ENCODE peak calls at places on chromosomes 2 and 18, in four cellular contexts. S is breast epithelium, T is prostate gland, L is spleen. O is an unnamed sample.

GRCh38 chr2:8571286-8571791 is 110.5 kb upstream of the ID2 start:
- DNase-seq in S (no peak), T (no peak), L (no peak), O (peak)

GRCh38 chr2:15601681-15602080 is 10.0 kb downstream of the DDX1 start:
- DNase-seq in S (no peak), T (no peak), L (no peak), O (no peak)

GRCh38 chr2:113138428-113139322 is 11.3 kb downstream of the IL1RN start:
- DNase-seq in S (no peak), T (peak), L (no peak), O (no peak)

GRCh38 chr2:137231616-137232015 is 466.3 kb downstream of the THSD7B start:
- DNase-seq in S (no peak), T (no peak), L (no peak), O (no peak)

GRCh38 chr2:201228271-201228911 is 31.9 kb upstream of the CASP8 start:
- DNase-seq in S (no peak), T (no peak), L (no peak), O (no peak)

GRCh38 chr2:20507166-20507692 is 60.4 kb downstream of the RHOB start:
- DNase-seq in S (no peak), T (no peak), L (peak), O (peak)

GRCh38 chr2:152176113-152176714 is 651 bp upstream of the STAM2 start:
- DNase-seq in S (no peak), T (no peak), L (no peak), O (no peak)

GRCh38 chr2:153477641-153478288 is 797 bp downstream of the RPRM start:
- DNase-seq in S (no peak), T (no peak), L (no peak), O (no peak)

GRCh38 chr18:79532690-79533058 is 136.9 kb downstream of the NFATC1 start:
- DNase-seq in S (no peak), T (no peak), L (no peak), O (peak)

GRCh38 chr2:188571543-188571942 is 279.9 kb downstream of the GULP1 start:
- DNase-seq in S (no peak), T (no peak), L (no peak), O (no peak)

GRCh38 chr2:214220251-214220650 is 190.6 kb upstream of the VWC2L start:
- DNase-seq in S (no peak), T (no peak), L (no peak), O (no peak)

GRCh38 chr2:211014376-211014775 is 458.0 kb downstream of the CPS1 start:
- DNase-seq in S (no peak), T (no peak), L (no peak), O (no peak)

GRCh38 chr18:78983530-78983929 is 3.9 kb downstream of the SALL3 start:
- DNase-seq in S (no peak), T (no peak), L (no peak), O (no peak)

GRCh38 chr2:3571284-3571683 is 3.8 kb upstream of the RPS7 start:
- DNase-seq in S (no peak), T (no peak), L (no peak), O (no peak)

GRCh38 chr2:231191896-231192872 is 6.2 kb upstream of the ARMC9 start:
- DNase-seq in S (no peak), T (peak), L (no peak), O (peak)

GRCh38 chr2:204492417-204492816 is 52.9 kb upstream of the PARD3B start:
- DNase-seq in S (no peak), T (no peak), L (no peak), O (no peak)
- TF ChIP-seq POLR2AphosphoS5 in S (no peak), T (no peak), L (no peak), O (no peak)

GRCh38 chr2:86037141-86037794 is 68.4 kb downstream of the POLR1A start:
- DNase-seq in S (no peak), T (no peak), L (peak), O (peak)

GRCh38 chr2:86039178-86039962 is 66.3 kb downstream of the POLR1A start:
- DNase-seq in S (peak), T (no peak), L (no peak), O (peak)

GRCh38 chr2:86039963-86040655 is 65.6 kb downstream of the POLR1A start:
- DNase-seq in S (peak), T (no peak), L (peak), O (peak)

GRCh38 chr2:86037795-86038192 is 67.9 kb downstream of the POLR1A start:
- DNase-seq in S (no peak), T (no peak), L (peak), O (peak)

GRCh38 chr2:86038291-86039081 is 67.2 kb downstream of the POLR1A start:
- DNase-seq in S (no peak), T (no peak), L (peak), O (peak)
- TF ChIP-seq POLR2A in S (no peak), T (no peak), L (no peak), O (no peak)

GRCh38 chr2:118835739-118836410 is 11.6 kb downstream of the EN1 start:
- DNase-seq in S (no peak), T (no peak), L (peak), O (peak)
- H3K4me3 ChIP-seq in S (peak), T (peak), L (peak), O (peak)

GRCh38 chr2:97714950-97715652 is 1.7 kb downstream of the ZAP70 start:
- DNase-seq in S (no peak), T (no peak), L (peak), O (peak)

GRCh38 chr2:97712693-97713295 is 582 bp upstream of the ZAP70 start:
- DNase-seq in S (no peak), T (no peak), L (peak), O (peak)

GRCh38 chr2:97714084-97714949 is 941 bp downstream of the ZAP70 start:
- DNase-seq in S (no peak), T (no peak), L (peak), O (peak)

GRCh38 chr2:97711394-97711711 is 2.0 kb upstream of the ZAP70 start:
- DNase-seq in S (no peak), T (no peak), L (no peak), O (no peak)

GRCh38 chr2:97713296-97714083 is at the start of gene ZAP70:
- DNase-seq in S (peak), T (no peak), L (peak), O (peak)
- TF ChIP-seq POLR2AphosphoS5 in S (no peak), T (no peak), L (peak), O (no peak)

GRCh38 chr18:9914334-9914583 is 443 bp downstream of the VAPA start:
- DNase-seq in S (no peak), T (no peak), L (no peak), O (no peak)

GRCh38 chr18:9913526-9914333 is at the start of gene VAPA:
- DNase-seq in S (peak), T (peak), L (peak), O (peak)

GRCh38 chr18:9916067-9916684 is 2.4 kb downstream of the VAPA start:
- DNase-seq in S (no peak), T (no peak), L (no peak), O (no peak)

GRCh38 chr18:9915291-9916066 is 1.7 kb downstream of the VAPA start:
- DNase-seq in S (no peak), T (no peak), L (no peak), O (no peak)

GRCh38 chr18:9914584-9915290 is 921 bp downstream of the VAPA start:
- DNase-seq in S (peak), T (peak), L (peak), O (peak)
- TF ChIP-seq POLR2A in S (no peak), T (peak), L (no peak), O (no peak)

DNA sequence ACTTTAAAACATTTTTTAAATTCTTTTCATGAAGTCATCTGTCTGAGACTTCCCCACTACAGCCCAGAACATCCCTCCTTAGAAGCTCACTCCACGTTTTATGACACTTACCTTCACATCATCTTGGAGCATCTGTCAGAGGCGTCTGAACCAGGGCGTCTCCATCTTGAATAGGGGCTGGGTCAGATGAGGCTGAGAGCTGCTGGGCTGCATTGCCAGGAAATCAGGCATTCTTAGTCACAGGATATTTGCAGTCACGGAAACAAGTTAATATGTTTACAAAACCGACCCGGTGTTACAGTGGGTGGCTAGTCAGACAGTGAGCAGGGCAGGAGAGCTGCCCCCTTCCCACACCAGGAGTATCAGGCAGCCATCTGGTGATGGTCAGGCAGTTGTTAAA is 456.5 kb downstream of the FBXO15 start:
- DNase-seq in S (no peak), T (no peak), L (no peak), O (no peak)
- H3K4me3 ChIP-seq in S (no peak), T (no peak), L (no peak), O (no peak)

DNA sequence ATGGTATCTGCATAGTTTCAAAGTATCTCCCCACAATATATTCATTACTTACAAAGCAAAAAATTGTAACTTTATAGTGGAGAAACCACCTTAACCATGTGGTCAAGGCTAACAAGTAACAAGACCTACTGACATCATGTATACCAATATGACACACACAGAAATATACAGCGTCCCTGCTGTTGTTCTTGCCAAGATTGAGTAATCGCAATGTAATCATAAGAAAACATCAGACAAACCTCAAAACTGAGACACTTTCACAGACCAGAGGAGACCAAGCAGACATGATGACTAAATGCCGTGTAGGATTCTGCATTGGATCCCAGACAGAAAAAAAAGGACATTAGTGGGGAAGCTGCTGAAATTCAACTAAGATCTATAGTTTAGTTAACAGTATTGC is 123.0 kb downstream of the ACAA2 start:
- DNase-seq in S (no peak), T (no peak), L (no peak), O (no peak)
- TF ChIP-seq POLR2AphosphoS5 in S (no peak), T (no peak), L (no peak), O (no peak)

DNA sequence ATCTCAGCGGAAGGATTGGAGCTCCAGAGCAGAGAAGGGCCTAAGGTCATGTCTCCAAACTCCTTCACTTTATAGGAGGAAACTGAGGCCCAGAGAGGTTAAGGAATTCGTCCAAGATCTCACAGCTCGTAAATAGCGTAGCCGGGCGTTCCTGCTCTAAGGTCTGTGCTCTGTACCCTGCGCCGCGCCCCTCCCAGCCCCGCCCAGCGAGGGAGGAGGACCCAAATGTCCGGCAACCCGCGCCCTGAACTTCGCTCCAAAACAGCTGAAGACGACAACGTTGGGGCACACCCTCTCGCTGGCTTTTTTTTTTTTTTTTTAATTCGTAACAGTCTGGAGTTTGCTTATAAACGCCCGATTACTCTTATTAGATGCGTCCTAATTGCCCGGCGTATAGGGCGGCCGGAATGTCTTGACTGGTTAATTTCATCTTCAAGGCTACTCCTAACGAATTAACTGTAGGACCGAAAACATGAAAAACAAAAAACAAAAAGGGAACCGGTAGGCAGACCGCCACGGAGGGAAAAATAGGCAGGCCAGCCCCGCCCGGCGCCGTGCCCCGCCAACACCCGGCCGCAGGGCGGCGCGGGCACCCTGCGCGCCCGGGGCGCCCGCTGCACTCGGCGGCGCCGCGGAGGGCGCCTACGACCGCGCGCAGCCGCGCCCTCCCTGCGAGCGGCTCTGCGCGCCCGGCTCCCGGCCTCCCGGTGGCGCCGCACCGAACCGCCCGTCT is 928 bp upstream of the FOSL2 start:
- DNase-seq in S (peak), T (peak), L (peak), O (peak)
- TF ChIP-seq POLR2A in S (peak), T (peak), L (peak), O (peak)

O was measured in suprapubic skin.